ENCODE peak calls at places on chromosomes 5 and 9, in seven cellular contexts. T, E, J, W, B, S and N are unnamed samples.

GRCh38 chr5:176916337-176916736 is 17.2 kb upstream of the HK3 start:
- DNase-seq in T (no peak), E (no peak), J (no peak), W (no peak), B (no peak), S (no peak), N (no peak)

GRCh38 chr5:171300358-171300757 is 8.7 kb upstream of the TLX3 start:
- DNase-seq in T (no peak), E (no peak), J (no peak), W (no peak), B (no peak), S (no peak), N (no peak)

GRCh38 chr5:138884554-138884953 is 9.4 kb upstream of the LRRTM2 start:
- DNase-seq in T (no peak), E (no peak), J (no peak), W (no peak), B (no peak), S (no peak), N (no peak)

GRCh38 chr5:80881726-80882125 is 78.4 kb upstream of the RASGRF2 start:
- DNase-seq in T (no peak), E (no peak), J (no peak), W (no peak), B (no peak), S (no peak), N (no peak)

GRCh38 chr9:88303785-88304495 is 84.3 kb upstream of the SPIN1 start:
- DNase-seq in T (peak; percentile 57), E (no peak), J (no peak), W (peak; percentile 44), B (no peak), S (peak; percentile 74), N (no peak)

GRCh38 chr5:139108056-139108811 is 89.9 kb downstream of the SIL1 start:
- DNase-seq in T (no peak), E (no peak), J (no peak), W (peak; percentile 26), B (no peak), S (no peak), N (no peak)

GRCh38 chr5:172350212-172351181 is 66.9 kb upstream of the UBTD2 start:
- DNase-seq in T (no peak), E (no peak), J (no peak), W (no peak), B (no peak), S (no peak), N (no peak)

GRCh38 chr9:87498046-87498815 is 564 bp downstream of the DAPK1 start:
- DNase-seq in T (peak; percentile 44), E (peak; percentile 12), J (no peak), W (no peak), B (no peak), S (peak; percentile 29), N (peak; percentile 65)

GRCh38 chr9:89668216-89668867 is 63.5 kb downstream of the GADD45G start:
- DNase-seq in T (no peak), E (peak; percentile 80), J (no peak), W (no peak), B (no peak), S (no peak), N (no peak)

GRCh38 chr9:134427153-134427782 is 101.0 kb downstream of the RXRA start:
- DNase-seq in T (no peak), E (no peak), J (no peak), W (no peak), B (no peak), S (no peak), N (no peak)

GRCh38 chr9:131630206-131630831 is 85.0 kb downstream of the PRRT1B start:
- DNase-seq in T (no peak), E (no peak), J (no peak), W (no peak), B (no peak), S (peak; percentile 35), N (no peak)

GRCh38 chr9:12975496-12975895 is 200.7 kb downstream of the LURAP1L start:
- DNase-seq in T (no peak), E (no peak), J (no peak), W (no peak), B (no peak), S (no peak), N (no peak)

GRCh38 chr5:38210701-38211353 is 47.5 kb upstream of the EGFLAM start:
- DNase-seq in T (no peak), E (no peak), J (no peak), W (no peak), B (no peak), S (no peak), N (no peak)

GRCh38 chr5:64784451-64785025 is 15.8 kb downstream of the CWC27 start:
- DNase-seq in T (peak; percentile 61), E (peak; percentile 19), J (no peak), W (peak; percentile 60), B (no peak), S (peak; percentile 72), N (peak; percentile 45)

GRCh38 chr9:127463891-127464290 is 12.6 kb downstream of the LRSAM1 start:
- DNase-seq in T (no peak), E (no peak), J (no peak), W (no peak), B (no peak), S (no peak), N (no peak)